ENCODE peak calls at places on chromosomes 6 and 20, in eight cellular contexts. One of them, this sample, is unnamed.

GRCh38 chr6:96537726-96538125 is 16.1 kb downstream of the UFL1 start:
- DNase-seq in OCI-LY7: no peak
- DNase-seq in gastrocnemius medialis: no peak
- DNase-seq in DND-41: no peak
- DNase-seq in esophagus muscularis mucosa: no peak
- DNase-seq in ovary: no peak
- DNase-seq in PC-3: no peak
- DNase-seq in stomach: no peak
- DNase-seq in this sample: no peak

GRCh38 chr6:28597924-28598323 is 72.2 kb downstream of the GPX5 start:
- DNase-seq in gastrocnemius medialis: no peak
- DNase-seq in PC-3: peak
- DNase-seq in DND-41: no peak
- DNase-seq in esophagus muscularis mucosa: no peak
- DNase-seq in OCI-LY7: no peak
- DNase-seq in stomach: no peak
- DNase-seq in ovary: no peak
- DNase-seq in this sample: no peak

GRCh38 chr6:150177260-150178246 is 34.7 kb downstream of the PPP1R14C start:
- DNase-seq in stomach: no peak
- DNase-seq in OCI-LY7: no peak
- DNase-seq in PC-3: no peak
- DNase-seq in gastrocnemius medialis: no peak
- DNase-seq in DND-41: no peak
- DNase-seq in esophagus muscularis mucosa: no peak
- DNase-seq in ovary: no peak
- DNase-seq in this sample: no peak

GRCh38 chr6:152380993-152381898 is 255.9 kb downstream of the SYNE1 start:
- DNase-seq in stomach: peak
- DNase-seq in esophagus muscularis mucosa: no peak
- DNase-seq in OCI-LY7: no peak
- DNase-seq in ovary: peak
- DNase-seq in DND-41: no peak
- DNase-seq in gastrocnemius medialis: peak
- DNase-seq in PC-3: peak
- DNase-seq in this sample: no peak

GRCh38 chr6:17086469-17086868 is 15.4 kb upstream of the STMND1 start:
- DNase-seq in OCI-LY7: peak
- DNase-seq in PC-3: peak
- DNase-seq in ovary: no peak
- DNase-seq in stomach: peak
- DNase-seq in esophagus muscularis mucosa: no peak
- DNase-seq in DND-41: no peak
- DNase-seq in gastrocnemius medialis: no peak
- DNase-seq in this sample: no peak

GRCh38 chr6:7271205-7271534 is 41.8 kb downstream of the SSR1 start:
- DNase-seq in stomach: no peak
- DNase-seq in OCI-LY7: no peak
- DNase-seq in gastrocnemius medialis: no peak
- DNase-seq in PC-3: no peak
- DNase-seq in DND-41: no peak
- DNase-seq in esophagus muscularis mucosa: no peak
- DNase-seq in ovary: no peak
- DNase-seq in this sample: no peak

GRCh38 chr20:44092551-44093248 is 94.3 kb downstream of the JPH2 start:
- DNase-seq in ovary: no peak
- DNase-seq in DND-41: peak
- DNase-seq in stomach: no peak
- DNase-seq in esophagus muscularis mucosa: no peak
- DNase-seq in OCI-LY7: peak
- DNase-seq in gastrocnemius medialis: no peak
- DNase-seq in PC-3: peak
- DNase-seq in this sample: no peak

GRCh38 chr6:160933256-160933655 is 58.3 kb upstream of the MAP3K4 start:
- DNase-seq in ovary: no peak
- DNase-seq in PC-3: no peak
- DNase-seq in stomach: no peak
- DNase-seq in OCI-LY7: no peak
- DNase-seq in esophagus muscularis mucosa: no peak
- DNase-seq in gastrocnemius medialis: no peak
- DNase-seq in DND-41: no peak
- DNase-seq in this sample: no peak

GRCh38 chr20:63495771-63496403 is 3.0 kb downstream of the EEF1A2 start:
- DNase-seq in DND-41: peak
- DNase-seq in PC-3: peak
- DNase-seq in OCI-LY7: peak
- DNase-seq in esophagus muscularis mucosa: no peak
- DNase-seq in ovary: peak
- DNase-seq in stomach: peak
- DNase-seq in gastrocnemius medialis: no peak
- DNase-seq in this sample: no peak

GRCh38 chr6:9789201-9789600 is 625.7 kb downstream of the TFAP2A start:
- DNase-seq in gastrocnemius medialis: no peak
- DNase-seq in ovary: no peak
- DNase-seq in OCI-LY7: no peak
- DNase-seq in PC-3: no peak
- DNase-seq in stomach: no peak
- DNase-seq in DND-41: no peak
- DNase-seq in esophagus muscularis mucosa: no peak
- DNase-seq in this sample: no peak

GRCh38 chr6:36459483-36459882 is 16.7 kb downstream of the KCTD20 start:
- DNase-seq in PC-3: no peak
- DNase-seq in ovary: no peak
- DNase-seq in esophagus muscularis mucosa: no peak
- DNase-seq in OCI-LY7: no peak
- DNase-seq in stomach: no peak
- DNase-seq in gastrocnemius medialis: no peak
- DNase-seq in DND-41: no peak
- DNase-seq in this sample: no peak

GRCh38 chr6:163816441-163816840 is 401.9 kb downstream of the QKI start:
- DNase-seq in OCI-LY7: no peak
- DNase-seq in stomach: no peak
- DNase-seq in gastrocnemius medialis: no peak
- DNase-seq in esophagus muscularis mucosa: peak
- DNase-seq in DND-41: no peak
- DNase-seq in ovary: no peak
- DNase-seq in PC-3: no peak
- DNase-seq in this sample: no peak

GRCh38 chr20:44200371-44200770 is 10.2 kb downstream of the OSER1 start:
- DNase-seq in gastrocnemius medialis: no peak
- DNase-seq in ovary: no peak
- DNase-seq in stomach: no peak
- DNase-seq in PC-3: no peak
- DNase-seq in esophagus muscularis mucosa: no peak
- DNase-seq in OCI-LY7: no peak
- DNase-seq in DND-41: no peak
- DNase-seq in this sample: no peak

GRCh38 chr6:24408719-24409410 is 6.1 kb downstream of the MRS2 start:
- DNase-seq in ovary: no peak
- DNase-seq in DND-41: no peak
- DNase-seq in gastrocnemius medialis: no peak
- DNase-seq in PC-3: no peak
- DNase-seq in esophagus muscularis mucosa: no peak
- DNase-seq in stomach: no peak
- DNase-seq in OCI-LY7: no peak
- DNase-seq in this sample: peak

GRCh38 chr20:50213531-50214106 is 23.0 kb downstream of the CEBPB start:
- DNase-seq in stomach: no peak
- DNase-seq in ovary: no peak
- DNase-seq in gastrocnemius medialis: no peak
- DNase-seq in DND-41: no peak
- DNase-seq in PC-3: no peak
- DNase-seq in OCI-LY7: no peak
- DNase-seq in esophagus muscularis mucosa: no peak
- DNase-seq in this sample: no peak

GRCh38 chr6:26322645-26323482 is 42.1 kb upstream of the BTN3A2 start:
- DNase-seq in DND-41: peak
- DNase-seq in esophagus muscularis mucosa: no peak
- DNase-seq in OCI-LY7: peak
- DNase-seq in gastrocnemius medialis: no peak
- DNase-seq in PC-3: peak
- DNase-seq in stomach: no peak
- DNase-seq in ovary: peak
- DNase-seq in this sample: peak

GRCh38 chr6:92684386-92684785 is 735.0 kb downstream of the EPHA7 start:
- DNase-seq in DND-41: no peak
- DNase-seq in PC-3: peak
- DNase-seq in ovary: no peak
- DNase-seq in OCI-LY7: no peak
- DNase-seq in stomach: no peak
- DNase-seq in esophagus muscularis mucosa: no peak
- DNase-seq in gastrocnemius medialis: no peak
- DNase-seq in this sample: no peak

GRCh38 chr6:136439514-136440186 is 110.6 kb downstream of the MAP7 start:
- DNase-seq in DND-41: no peak
- DNase-seq in gastrocnemius medialis: no peak
- DNase-seq in OCI-LY7: no peak
- DNase-seq in PC-3: no peak
- DNase-seq in esophagus muscularis mucosa: no peak
- DNase-seq in stomach: no peak
- DNase-seq in ovary: no peak
- DNase-seq in this sample: no peak

GRCh38 chr6:136438445-136438844 is 111.8 kb downstream of the MAP7 start:
- DNase-seq in PC-3: no peak
- DNase-seq in stomach: no peak
- DNase-seq in esophagus muscularis mucosa: no peak
- DNase-seq in OCI-LY7: no peak
- DNase-seq in DND-41: no peak
- DNase-seq in ovary: no peak
- DNase-seq in gastrocnemius medialis: no peak
- DNase-seq in this sample: no peak

GRCh38 chr6:136440187-136440582 is 110.0 kb downstream of the MAP7 start:
- DNase-seq in esophagus muscularis mucosa: no peak
- DNase-seq in DND-41: no peak
- DNase-seq in ovary: no peak
- DNase-seq in OCI-LY7: no peak
- DNase-seq in PC-3: no peak
- DNase-seq in stomach: no peak
- DNase-seq in gastrocnemius medialis: no peak
- DNase-seq in this sample: no peak

GRCh38 chr6:136437246-136437645 is 113.0 kb downstream of the MAP7 start:
- DNase-seq in DND-41: no peak
- DNase-seq in esophagus muscularis mucosa: no peak
- DNase-seq in PC-3: no peak
- DNase-seq in stomach: no peak
- DNase-seq in gastrocnemius medialis: no peak
- DNase-seq in OCI-LY7: no peak
- DNase-seq in ovary: no peak
- DNase-seq in this sample: no peak

GRCh38 chr6:136435096-136435495 is 115.1 kb downstream of the MAP7 start:
- DNase-seq in gastrocnemius medialis: no peak
- DNase-seq in OCI-LY7: no peak
- DNase-seq in stomach: no peak
- DNase-seq in esophagus muscularis mucosa: no peak
- DNase-seq in DND-41: no peak
- DNase-seq in PC-3: no peak
- DNase-seq in ovary: no peak
- DNase-seq in this sample: no peak
- H3K4me3 ChIP-seq in gastrocnemius medialis: no peak
- H3K4me3 ChIP-seq in OCI-LY7: no peak
- H3K4me3 ChIP-seq in stomach: no peak
- H3K4me3 ChIP-seq in esophagus muscularis mucosa: no peak
- H3K4me3 ChIP-seq in DND-41: no peak
- H3K4me3 ChIP-seq in PC-3: no peak
- H3K4me3 ChIP-seq in ovary: no peak
- H3K4me3 ChIP-seq in this sample: no peak

GRCh38 chr20:1325173-1326030 is 3.5 kb downstream of the SDCBP2 start:
- DNase-seq in OCI-LY7: peak
- DNase-seq in gastrocnemius medialis: peak
- DNase-seq in DND-41: peak
- DNase-seq in stomach: peak
- DNase-seq in ovary: peak
- DNase-seq in PC-3: peak
- DNase-seq in esophagus muscularis mucosa: peak
- DNase-seq in this sample: peak
- H3K4me3 ChIP-seq in OCI-LY7: peak
- H3K4me3 ChIP-seq in gastrocnemius medialis: peak
- H3K4me3 ChIP-seq in DND-41: peak
- H3K4me3 ChIP-seq in stomach: peak
- H3K4me3 ChIP-seq in ovary: peak
- H3K4me3 ChIP-seq in PC-3: peak
- H3K4me3 ChIP-seq in esophagus muscularis mucosa: peak
- H3K4me3 ChIP-seq in this sample: peak

GRCh38 chr6:167407239-167408064 is 82.6 kb downstream of the TTLL2 start:
- DNase-seq in ovary: no peak
- DNase-seq in OCI-LY7: no peak
- DNase-seq in esophagus muscularis mucosa: peak
- DNase-seq in PC-3: no peak
- DNase-seq in gastrocnemius medialis: no peak
- DNase-seq in stomach: no peak
- DNase-seq in DND-41: no peak
- DNase-seq in this sample: no peak

GRCh38 chr6:167408235-167408869 is 83.5 kb downstream of the TTLL2 start:
- DNase-seq in OCI-LY7: no peak
- DNase-seq in PC-3: no peak
- DNase-seq in stomach: no peak
- DNase-seq in DND-41: no peak
- DNase-seq in esophagus muscularis mucosa: peak
- DNase-seq in ovary: no peak
- DNase-seq in gastrocnemius medialis: no peak
- DNase-seq in this sample: no peak

GRCh38 chr6:167410510-167410909 is 85.6 kb downstream of the TTLL2 start:
- DNase-seq in esophagus muscularis mucosa: peak
- DNase-seq in DND-41: no peak
- DNase-seq in OCI-LY7: no peak
- DNase-seq in PC-3: no peak
- DNase-seq in stomach: no peak
- DNase-seq in ovary: no peak
- DNase-seq in gastrocnemius medialis: no peak
- DNase-seq in this sample: no peak

GRCh38 chr6:167409689-167410088 is 84.8 kb downstream of the TTLL2 start:
- DNase-seq in ovary: no peak
- DNase-seq in gastrocnemius medialis: no peak
- DNase-seq in esophagus muscularis mucosa: peak
- DNase-seq in DND-41: no peak
- DNase-seq in PC-3: no peak
- DNase-seq in stomach: no peak
- DNase-seq in OCI-LY7: no peak
- DNase-seq in this sample: no peak

DNA sequence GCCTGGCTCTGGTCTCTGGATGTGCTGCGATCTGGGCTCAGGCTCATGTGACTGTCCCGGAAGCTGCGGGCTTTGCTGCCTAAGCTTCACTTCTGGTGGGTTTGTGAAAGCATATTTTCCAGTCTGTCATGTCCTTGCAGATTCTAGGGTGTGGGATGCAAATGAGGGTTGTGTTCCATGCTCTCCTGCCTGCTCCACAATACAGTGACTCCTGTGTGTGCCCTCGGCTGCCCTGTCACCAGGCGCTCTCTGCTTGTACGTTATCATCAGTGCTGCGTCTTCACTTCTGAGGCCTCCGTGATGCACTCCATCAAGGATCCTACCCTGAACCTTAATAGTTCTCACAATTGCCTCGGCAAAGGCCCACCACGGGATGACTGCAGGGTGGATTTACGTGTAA is 84.2 kb downstream of the TTLL2 start:
- DNase-seq in stomach: no peak
- DNase-seq in esophagus muscularis mucosa: peak
- DNase-seq in gastrocnemius medialis: no peak
- DNase-seq in DND-41: no peak
- DNase-seq in PC-3: no peak
- DNase-seq in ovary: no peak
- DNase-seq in OCI-LY7: no peak
- DNase-seq in this sample: no peak
- H3K4me3 ChIP-seq in stomach: no peak
- H3K4me3 ChIP-seq in esophagus muscularis mucosa: no peak
- H3K4me3 ChIP-seq in gastrocnemius medialis: no peak
- H3K4me3 ChIP-seq in DND-41: no peak
- H3K4me3 ChIP-seq in PC-3: no peak
- H3K4me3 ChIP-seq in ovary: no peak
- H3K4me3 ChIP-seq in OCI-LY7: no peak
- H3K4me3 ChIP-seq in this sample: no peak

GRCh38 chr20:45969712-45970634 is 2.0 kb downstream of the ZNF335 start:
- DNase-seq in stomach: no peak
- DNase-seq in OCI-LY7: peak
- DNase-seq in gastrocnemius medialis: no peak
- DNase-seq in DND-41: peak
- DNase-seq in PC-3: peak
- DNase-seq in ovary: no peak
- DNase-seq in esophagus muscularis mucosa: no peak
- DNase-seq in this sample: no peak
- H3K4me3 ChIP-seq in stomach: peak
- H3K4me3 ChIP-seq in OCI-LY7: peak
- H3K4me3 ChIP-seq in gastrocnemius medialis: peak
- H3K4me3 ChIP-seq in DND-41: peak
- H3K4me3 ChIP-seq in PC-3: peak
- H3K4me3 ChIP-seq in ovary: peak
- H3K4me3 ChIP-seq in esophagus muscularis mucosa: peak
- H3K4me3 ChIP-seq in this sample: peak

This sample was measured in GM06990.